ENCODE peak calls at places on chromosomes 7 and 10, in nine cellular contexts. N is choroid plexus epithelial cell, K is tibial nerve, P is AG04449, J is psoas muscle, F is endothelial cell of umbilical vein, Z is esophagus muscularis mucosa, C is ovary, U is fibroblast of villous mesenchyme. R is an unnamed sample.

GRCh38 chr7:111029574-111030357 is 61.2 kb upstream of the LRRN3 start:
- DNase-seq in N (peak), K (peak), P (no peak), J (no peak), F (peak), Z (no peak), C (no peak), U (peak), R (no peak)

GRCh38 chr7:55099086-55099831 is 80.4 kb downstream of the EGFR start:
- DNase-seq in N (peak), K (peak), P (no peak), J (no peak), F (no peak), Z (no peak), C (peak), U (peak), R (no peak)

GRCh38 chr10:27558612-27559020 is 54.5 kb downstream of the RAB18 start:
- DNase-seq in N (peak), K (peak), P (peak), J (peak), F (peak), Z (no peak), C (peak), U (peak), R (peak)

GRCh38 chr10:23325132-23325531 is 19.5 kb downstream of the C10orf67 start:
- DNase-seq in N (peak), K (no peak), P (no peak), J (no peak), F (no peak), Z (no peak), C (no peak), U (no peak), R (no peak)

GRCh38 chr10:31136951-31137885 is 105.6 kb upstream of the ZNF438 start:
- DNase-seq in N (peak), K (peak), P (no peak), J (no peak), F (peak), Z (peak), C (no peak), U (peak), R (no peak)

GRCh38 chr7:84735021-84735420 is 451.8 kb downstream of the SEMA3D start:
- DNase-seq in N (no peak), K (no peak), P (no peak), J (no peak), F (no peak), Z (no peak), C (no peak), U (no peak), R (no peak)

GRCh38 chr10:43712821-43713584 is 64.3 kb upstream of the ZNF32 start:
- DNase-seq in N (no peak), K (no peak), P (no peak), J (no peak), F (no peak), Z (peak), C (no peak), U (no peak), R (no peak)

GRCh38 chr10:70561051-70561450 is 41.5 kb downstream of the PRF1 start:
- DNase-seq in N (peak), K (no peak), P (no peak), J (no peak), F (no peak), Z (no peak), C (no peak), U (peak), R (no peak)

GRCh38 chr7:21407806-21408480 is 19.9 kb upstream of the SP4 start:
- DNase-seq in N (no peak), K (no peak), P (no peak), J (no peak), F (no peak), Z (no peak), C (no peak), U (peak), R (no peak)

GRCh38 chr7:47379629-47380324 is 202.1 kb downstream of the TNS3 start:
- DNase-seq in N (peak), K (no peak), P (no peak), J (peak), F (no peak), Z (no peak), C (peak), U (peak), R (no peak)

GRCh38 chr10:28850784-28851183 is 173.5 kb downstream of the BAMBI start:
- DNase-seq in N (no peak), K (no peak), P (no peak), J (no peak), F (no peak), Z (no peak), C (no peak), U (no peak), R (no peak)

DNA sequence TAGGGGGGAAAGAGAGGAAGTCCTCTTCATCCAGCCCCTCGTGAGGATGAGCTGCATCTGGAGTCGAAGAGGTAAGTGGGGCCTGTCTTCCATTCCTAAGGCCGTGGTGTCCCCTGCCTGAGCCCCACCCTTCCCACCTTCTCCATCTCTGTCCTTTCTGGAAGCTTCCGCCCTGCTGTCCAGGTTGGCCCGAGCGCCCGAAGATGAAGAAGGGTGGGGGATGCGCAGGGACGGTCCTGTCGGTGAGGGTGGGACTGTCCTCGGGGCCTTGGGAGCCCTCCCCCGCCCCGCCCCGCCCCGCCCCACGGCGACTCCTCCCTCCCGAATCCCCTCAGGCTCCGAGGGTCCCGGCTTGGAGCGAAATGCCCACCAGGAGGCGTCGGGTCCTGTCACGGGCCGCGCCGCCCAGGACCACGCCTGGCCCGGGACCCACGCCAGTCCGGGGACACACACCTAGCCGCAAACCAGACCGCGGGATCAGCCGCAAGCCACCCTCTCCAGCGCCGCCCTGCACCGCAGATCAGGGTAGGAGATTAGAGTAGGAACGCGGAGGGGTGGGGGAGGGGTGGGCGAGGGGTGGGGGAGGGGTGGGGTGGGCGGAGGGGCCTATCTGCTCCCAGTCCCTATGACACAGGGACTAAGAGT is 15.3 kb downstream of the GPRIN2 start:
- DNase-seq in N (peak), K (no peak), P (no peak), J (peak), F (no peak), Z (no peak), C (no peak), U (no peak), R (no peak)
- TF ChIP-seq CTCF in N (peak), K (no peak), P (peak), J (peak), F (no peak), Z (no peak), C (no peak), U (peak), R (no peak)

GRCh38 chr10:99556225-99556523 is 23.4 kb downstream of the NKX2-3 start:
- DNase-seq in N (no peak), K (no peak), P (no peak), J (no peak), F (no peak), Z (no peak), C (no peak), U (no peak), R (no peak)
- H3K4me3 ChIP-seq in N (no peak), K (no peak), P (no peak), J (no peak), F (no peak), Z (no peak), C (no peak), U (no peak), R (no peak)

DNA sequence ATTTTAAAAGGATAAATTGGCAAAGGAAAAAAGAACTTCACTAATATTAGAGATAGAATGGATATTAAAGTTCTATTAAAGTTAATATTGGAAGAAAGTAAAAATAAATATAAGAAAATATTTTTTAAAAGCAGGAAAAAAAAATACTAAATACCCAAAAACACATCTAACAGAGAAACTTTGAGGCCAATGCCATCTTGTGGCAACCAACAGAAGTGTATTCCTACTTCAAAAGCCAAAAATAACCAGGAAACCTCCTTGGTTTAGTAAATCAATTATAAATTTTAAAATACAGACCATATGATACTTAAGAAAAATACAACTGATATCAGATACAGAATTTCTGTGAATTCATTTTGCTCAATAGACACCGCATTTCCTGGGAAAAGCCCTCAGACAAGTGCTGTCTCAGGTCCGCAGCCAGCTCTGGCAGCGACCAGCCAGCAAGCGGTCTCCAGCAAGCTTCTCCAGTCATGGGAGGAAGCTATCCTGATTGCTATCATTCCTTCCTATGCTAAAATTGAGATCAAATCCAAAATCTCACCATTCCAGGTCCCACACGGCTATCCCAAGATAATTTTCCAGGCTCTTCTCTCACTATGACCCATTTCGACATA is 65.3 kb downstream of the LMBR1 start:
- DNase-seq in N (peak), K (no peak), P (peak), J (no peak), F (peak), Z (no peak), C (no peak), U (peak), R (no peak)
- TF ChIP-seq CTCF in N (peak), K (no peak), P (peak), J (peak), F (peak), Z (no peak), C (no peak), U (peak), R (peak)

GRCh38 chr7:1662767-1663166 is 7.3 kb upstream of the ELFN1 start:
- DNase-seq in N (no peak), K (no peak), P (no peak), J (no peak), F (no peak), Z (no peak), C (no peak), U (no peak), R (no peak)

GRCh38 chr7:1665721-1666250 is 4.3 kb upstream of the ELFN1 start:
- DNase-seq in N (peak), K (no peak), P (no peak), J (peak), F (no peak), Z (no peak), C (no peak), U (no peak), R (no peak)

GRCh38 chr7:1664711-1665591 is 5.1 kb upstream of the ELFN1 start:
- DNase-seq in N (peak), K (peak), P (no peak), J (peak), F (peak), Z (no peak), C (peak), U (peak), R (no peak)

GRCh38 chr7:1663243-1663642 is 6.8 kb upstream of the ELFN1 start:
- DNase-seq in N (no peak), K (no peak), P (no peak), J (no peak), F (no peak), Z (no peak), C (peak), U (no peak), R (no peak)

GRCh38 chr7:1663857-1664651 is 6.0 kb upstream of the ELFN1 start:
- DNase-seq in N (no peak), K (no peak), P (no peak), J (peak), F (no peak), Z (no peak), C (peak), U (no peak), R (no peak)
- H3K4me3 ChIP-seq in N (no peak), K (peak), P (peak), J (peak), F (peak), Z (peak), C (peak), U (no peak), R (no peak)

R was measured in GM12864.